ENCODE peak calls at places on chromosomes 1 and 21, in six cellular contexts. Z is esophagus muscularis mucosa, R is psoas muscle, V is fibroblast of lung, J is upper lobe of right lung, T is tibial artery. B is an unnamed sample.

GRCh38 chr1:43015269-43015668 is 56.6 kb upstream of the SLC2A1 start:
- DNase-seq in J (no peak), T (no peak), Z (no peak), R (no peak), V (no peak), B (no peak)

GRCh38 chr1:40897499-40897898 is 35.3 kb upstream of the CITED4 start:
- DNase-seq in T (no peak), J (no peak), V (peak; percentile 63), Z (no peak), R (no peak), B (no peak)

GRCh38 chr1:80047791-80048190 is 1041.3 kb upstream of the ADGRL4 start:
- DNase-seq in J (no peak), T (no peak), V (peak; percentile 72), Z (no peak), R (no peak), B (no peak)

GRCh38 chr1:230883964-230884363 is 15.6 kb upstream of the C1orf198 start:
- DNase-seq in R (no peak), Z (no peak), V (no peak), J (no peak), T (no peak), B (no peak)

GRCh38 chr1:109933856-109934711 is 23.4 kb downstream of the CSF1 start:
- DNase-seq in J (no peak), R (peak; percentile 41), Z (no peak), V (peak; percentile 93), T (no peak), B (peak; percentile 37)

GRCh38 chr1:161119017-161119378 is 1.1 kb downstream of the NIT1 start:
- DNase-seq in Z (no peak), J (no peak), T (no peak), R (peak; percentile 56), V (no peak), B (peak; percentile 65)

GRCh38 chr1:212315907-212316306 is 30.7 kb downstream of the PPP2R5A start:
- DNase-seq in Z (no peak), J (no peak), R (no peak), T (no peak), V (no peak), B (no peak)

GRCh38 chr1:22376976-22377375 is 74.7 kb upstream of the ZBTB40 start:
- DNase-seq in J (no peak), R (no peak), V (no peak), T (no peak), Z (no peak), B (no peak)

GRCh38 chr21:42570841-42571387 is 57.3 kb downstream of the SLC37A1 start:
- DNase-seq in R (no peak), T (peak; percentile 60), V (no peak), J (peak; percentile 65), Z (no peak), B (peak; percentile 23)

GRCh38 chr21:35345954-35346353 is 296.9 kb upstream of the RUNX1 start:
- DNase-seq in Z (no peak), R (no peak), J (no peak), V (no peak), T (no peak), B (no peak)

GRCh38 chr1:225766967-225767413 is 10.6 kb upstream of the SRP9 start:
- DNase-seq in R (peak; percentile 70), J (no peak), V (peak; percentile 97), Z (no peak), T (peak; percentile 69), B (no peak)
- H3K4me1 ChIP-seq in R (peaks cover 40% of the 10 kb centered on the region), J (peaks cover 53% of the 10 kb centered on the region), V (peaks cover 32% of the 10 kb centered on the region), Z (peaks cover 74% of the 10 kb centered on the region), T (peaks cover 53% of the 10 kb centered on the region), B (peaks cover under 1% of the 10 kb centered on the region)

GRCh38 chr1:18119978-18120377 is 12.4 kb downstream of the IGSF21 start:
- DNase-seq in J (no peak), V (no peak), R (no peak), T (no peak), Z (no peak), B (peak; percentile 16)

GRCh38 chr1:18118078-18118477 is 10.5 kb downstream of the IGSF21 start:
- DNase-seq in Z (no peak), T (peak; percentile 68), R (no peak), J (no peak), V (no peak), B (no peak)

GRCh38 chr1:18116777-18117176 is 9.2 kb downstream of the IGSF21 start:
- DNase-seq in J (no peak), R (no peak), Z (no peak), T (no peak), V (no peak), B (no peak)

GRCh38 chr1:18119289-18119688 is 11.7 kb downstream of the IGSF21 start:
- DNase-seq in V (no peak), Z (no peak), R (no peak), J (no peak), T (no peak), B (no peak)

DNA sequence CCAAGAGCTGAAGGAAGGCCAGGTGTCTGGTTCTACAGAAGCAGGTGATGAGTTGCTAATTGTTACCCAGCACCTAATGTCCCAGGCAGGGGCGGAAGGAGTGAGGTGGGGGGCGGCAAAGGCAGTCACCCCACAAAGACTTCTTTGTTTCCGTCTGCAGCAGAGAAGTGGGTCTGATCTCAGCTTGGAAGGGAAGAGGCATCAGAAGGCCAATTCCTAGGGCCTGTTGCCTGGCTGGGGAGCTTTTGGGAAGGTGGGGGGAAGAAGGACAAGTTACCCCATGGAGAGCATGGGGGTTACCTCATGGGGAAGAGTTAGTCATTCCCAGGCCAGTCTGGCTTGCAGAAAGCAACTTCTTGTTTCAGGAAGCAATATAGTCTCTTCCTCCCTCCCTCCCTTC is 10.9 kb downstream of the IGSF21 start:
- DNase-seq in T (no peak), R (no peak), V (no peak), Z (no peak), J (no peak), B (no peak)
- H3K4me3 ChIP-seq in T (no peak overlapping the region), R (no peak overlapping the region), V (no peak overlapping the region), Z (no peak overlapping the region), J (no peak overlapping the region), B (no peak overlapping the region)

GRCh38 chr21:25872271-25872670 is 137.5 kb downstream of the GABPA start:
- DNase-seq in V (no peak), R (no peak), Z (no peak), T (no peak), J (no peak), B (no peak)

GRCh38 chr21:25870084-25870483 is 135.3 kb downstream of the GABPA start:
- DNase-seq in R (no peak), V (no peak), T (no peak), J (no peak), Z (no peak), B (no peak)

GRCh38 chr21:25867041-25867440 is 132.3 kb downstream of the GABPA start:
- DNase-seq in Z (no peak), T (no peak), V (no peak), R (no peak), J (no peak), B (no peak)

DNA sequence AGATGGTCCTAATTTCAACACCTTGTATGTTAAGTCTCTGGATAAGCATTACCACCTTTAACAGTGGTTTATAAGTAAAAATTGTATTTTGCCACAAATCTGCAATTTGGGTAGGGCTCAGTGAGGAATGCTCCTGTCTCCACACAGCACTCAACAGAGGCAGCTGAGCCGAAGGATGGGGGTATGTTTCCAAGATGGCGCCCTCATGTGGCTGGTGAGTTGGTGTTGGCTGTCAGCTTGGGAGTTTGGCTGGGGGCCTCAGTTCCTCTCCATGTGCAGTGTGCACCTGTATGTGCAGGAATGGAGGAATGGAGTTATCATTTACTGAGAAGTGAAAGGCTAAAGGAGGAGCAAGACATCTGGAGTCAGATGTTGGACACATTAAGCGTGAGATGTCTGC is 136.8 kb downstream of the GABPA start:
- DNase-seq in J (no peak), R (no peak), V (no peak), T (no peak), Z (no peak), B (no peak)
- TF ChIP-seq CTCF in J (no peak), R (no peak), V (no peak), T (no peak), Z (no peak), B (no peak)

GRCh38 chr1:92953491-92953890 is 7.8 kb downstream of the DIPK1A start:
- DNase-seq in T (no peak), J (no peak), V (no peak), Z (no peak), R (no peak), B (no peak)

GRCh38 chr1:92952714-92953113 is 8.5 kb downstream of the DIPK1A start:
- DNase-seq in V (no peak), R (no peak), T (no peak), Z (no peak), J (no peak), B (no peak)

GRCh38 chr1:92948071-92948470 is 13.2 kb downstream of the DIPK1A start:
- DNase-seq in T (no peak), Z (no peak), J (no peak), R (no peak), V (no peak), B (no peak)

GRCh38 chr1:92951141-92951582 is 10.1 kb downstream of the DIPK1A start:
- DNase-seq in V (peak; percentile 83), T (no peak), R (no peak), Z (no peak), J (no peak), B (peak; percentile 69)

GRCh38 chr1:92949937-92950817 is 11.1 kb downstream of the DIPK1A start:
- DNase-seq in J (no peak), Z (no peak), T (no peak), R (no peak), V (peak; percentile 91), B (no peak)
- H3K4me1 ChIP-seq in J (peaks cover 3% of the 10 kb centered on the region), Z (peaks cover 36% of the 10 kb centered on the region), T (peaks cover 51% of the 10 kb centered on the region), R (peaks cover 25% of the 10 kb centered on the region), V (peaks cover 12% of the 10 kb centered on the region), B (peaks cover 15% of the 10 kb centered on the region)

B was measured in mucosa of descending colon.